ENCODE peak calls at places on chromosomes 11 and 22, in seven cellular contexts. L is stromal cell of bone marrow; I is astrocyte of the cerebellum; U is iPS-NIHi11; H is activated CD4-positive, alpha-beta T cell treated with anti-CD3 and anti-CD28 coated beads for 1 hour; A is tibial nerve; J is activated T-helper 1 cell treated with anti-CD3 and anti-CD28 coated beads, Interleukin-12 subunit alpha, Interleukin-12 subunit beta, Interleukin-2, Interleukin-4 antibody, amounts not matched to agents 30 ng/mL and 10 ng/mL and 1 ng/mL, durations not matched to agents 14 hours and 24 hours and 36 hours. N is an unnamed sample.
A peak's percentile ranks its signal among the peaks of the same experiment; 100 is the strongest.

GRCh38 chr22:47201186-47201995 is 438.9 kb downstream of the TBC1D22A start:
- DNase-seq in L (no peak), I (no peak), U (no peak), H (peak; percentile 5), A (no peak), J (no peak), N (no peak)

GRCh38 chr11:65915821-65916251 is 3.0 kb downstream of the C11orf68 start:
- DNase-seq in L (peak; percentile 96), I (peak; percentile 84), U (peak; percentile 58), H (no peak), A (peak; percentile 59), J (no peak), N (peak; percentile 70)

GRCh38 chr11:71358122-71358728 is 90.0 kb downstream of the DHCR7 start:
- DNase-seq in L (no peak), I (no peak), U (no peak), H (no peak), A (no peak), J (no peak), N (no peak)

GRCh38 chr11:13896175-13896989 is 66.1 kb upstream of the SPON1 start:
- DNase-seq in L (no peak), I (no peak), U (no peak), H (no peak), A (no peak), J (no peak), N (no peak)

GRCh38 chr22:20130319-20130718 is 1.3 kb upstream of the ZDHHC8 start:
- DNase-seq in L (no peak), I (no peak), U (no peak), H (no peak), A (no peak), J (no peak), N (no peak)

GRCh38 chr11:10320164-10320563 is 15.3 kb downstream of the ADM start:
- DNase-seq in L (no peak), I (no peak), U (no peak), H (no peak), A (no peak), J (no peak), N (no peak)

GRCh38 chr11:134499990-134500389 is 87.9 kb upstream of the B3GAT1 start:
- DNase-seq in L (no peak), I (no peak), U (no peak), H (no peak), A (no peak), J (no peak), N (no peak)

GRCh38 chr22:20571531-20572007 is 64.2 kb downstream of the MED15 start:
- DNase-seq in L (no peak), I (no peak), U (peak; percentile 82), H (peak; percentile 49), A (no peak), J (no peak), N (peak; percentile 42)

GRCh38 chr22:28953399-28953798 is 70.0 kb downstream of the ZNRF3 start:
- DNase-seq in L (no peak), I (no peak), U (no peak), H (no peak), A (no peak), J (no peak), N (no peak)

GRCh38 chr11:46234261-46234660 is 43.2 kb upstream of the CREB3L1 start:
- DNase-seq in L (no peak), I (no peak), U (peak; percentile 40), H (no peak), A (no peak), J (no peak), N (no peak)

GRCh38 chr11:33722579-33723234 is 13.5 kb downstream of the CD59 start:
- DNase-seq in L (peak; percentile 77), I (no peak), U (no peak), H (no peak), A (no peak), J (peak; percentile 41), N (no peak)

GRCh38 chr22:49166746-49167145 is 660.9 kb downstream of the BRD1 start:
- DNase-seq in L (no peak), I (no peak), U (no peak), H (no peak), A (no peak), J (no peak), N (no peak)

GRCh38 chr11:115924744-115925567 is 420.7 kb upstream of the CADM1 start:
- DNase-seq in L (peak; percentile 62), I (no peak), U (no peak), H (no peak), A (no peak), J (peak; percentile 1), N (no peak)

GRCh38 chr22:50220603-50221409 is 20.0 kb downstream of the SELENOO start:
- DNase-seq in L (no peak), I (no peak), U (no peak), H (no peak), A (no peak), J (no peak), N (no peak)

GRCh38 chr11:61922539-61922938 is 5.2 kb upstream of the RAB3IL1 start:
- DNase-seq in L (peak; percentile 77), I (no peak), U (no peak), H (no peak), A (peak; percentile 87), J (no peak), N (peak; percentile 89)

GRCh38 chr11:28529540-28530410 is 421.6 kb downstream of the METTL15 start:
- DNase-seq in L (peak; percentile 57), I (peak; percentile 68), U (peak; percentile 35), H (no peak), A (peak; percentile 10), J (no peak), N (no peak)

GRCh38 chr11:124970925-124971324 is 16.9 kb downstream of the CCDC15 start:
- DNase-seq in L (no peak), I (no peak), U (peak; percentile 74), H (no peak), A (no peak), J (no peak), N (no peak)

GRCh38 chr11:11044137-11044855 is 186.4 kb upstream of the ZBED5 start:
- DNase-seq in L (no peak), I (no peak), U (no peak), H (no peak), A (no peak), J (no peak), N (no peak)

GRCh38 chr22:43470218-43470617 is 58.4 kb downstream of the MPPED1 start:
- DNase-seq in L (no peak), I (no peak), U (no peak), H (no peak), A (no peak), J (no peak), N (no peak)

GRCh38 chr11:65868076-65868667 is 4.4 kb downstream of the EFEMP2 start:
- DNase-seq in L (no peak), I (no peak), U (peak; percentile 63), H (no peak), A (no peak), J (no peak), N (no peak)